ENCODE peak calls at places on chromosomes 7 and 10, in five cellular contexts. C is choroid plexus epithelial cell, K is cardiac muscle cell, V is PC-3, B is pancreas. L is an unnamed sample.

GRCh38 chr7:27200761-27201230 is 905 bp upstream of the HOXA13 start:
- DNase-seq in B (no peak), C (no peak), K (no peak), V (peak), L (no peak)

GRCh38 chr7:44633254-44634186 is 27.1 kb downstream of the OGDH start:
- DNase-seq in C (peak), V (peak), B (peak), K (no peak), L (peak)

GRCh38 chr7:55438085-55438764 is 73.1 kb downstream of the LANCL2 start:
- DNase-seq in K (no peak), B (no peak), V (no peak), C (no peak), L (no peak)

GRCh38 chr7:139647085-139647484 is 123.6 kb downstream of the CLEC2L start:
- DNase-seq in B (no peak), K (no peak), C (peak), V (no peak), L (no peak)

GRCh38 chr7:2864999-2865670 is 21.0 kb upstream of the GNA12 start:
- DNase-seq in B (no peak), K (peak), C (peak), V (peak), L (peak)

GRCh38 chr7:115662120-115662519 is 368.4 kb downstream of the TFEC start:
- DNase-seq in V (peak), K (no peak), B (no peak), C (peak), L (no peak)

GRCh38 chr7:97722386-97722785 is 9.5 kb upstream of the TAC1 start:
- DNase-seq in K (no peak), B (no peak), V (no peak), C (no peak), L (no peak)

GRCh38 chr7:2809903-2810628 is 34.0 kb downstream of the GNA12 start:
- DNase-seq in V (peak), K (no peak), C (peak), B (no peak), L (no peak)

GRCh38 chr10:97718659-97719142 is 5.2 kb downstream of the MARVELD1 start:
- DNase-seq in K (no peak), V (peak), B (no peak), C (no peak), L (peak)

GRCh38 chr10:91838199-91838598 is 40.0 kb downstream of the TNKS2 start:
- DNase-seq in V (no peak), B (no peak), K (no peak), C (no peak), L (no peak)

GRCh38 chr7:144768633-144769032 is 67.2 kb downstream of the TPK1 start:
- DNase-seq in C (no peak), V (no peak), B (no peak), K (no peak), L (no peak)

GRCh38 chr7:30968747-30969603 is 5.2 kb downstream of the GHRHR start:
- DNase-seq in K (no peak), B (no peak), C (no peak), V (no peak), L (no peak)

GRCh38 chr7:151383638-151384351 is 26.0 kb downstream of the WDR86 start:
- DNase-seq in K (no peak), V (no peak), C (no peak), B (no peak), L (no peak)

GRCh38 chr7:142188159-142188558 is 69.7 kb downstream of the PRSS58 start:
- DNase-seq in V (no peak), C (peak), K (no peak), B (no peak), L (no peak)

GRCh38 chr7:28217161-28217560 is 36.6 kb upstream of the JAZF1 start:
- DNase-seq in B (no peak), K (no peak), C (no peak), V (no peak), L (no peak)

GRCh38 chr7:8214162-8214897 is 47.6 kb downstream of the ICA1 start:
- DNase-seq in B (no peak), V (peak), K (peak), C (peak), L (no peak)

GRCh38 chr7:47473499-47474210 is 108.3 kb downstream of the TNS3 start:
- DNase-seq in B (no peak), K (no peak), V (no peak), C (no peak), L (peak)

GRCh38 chr7:53811555-53812079 is 730.6 kb upstream of the VSTM2A start:
- DNase-seq in K (no peak), C (peak), B (no peak), V (peak), L (no peak)

GRCh38 chr7:55030314-55030713 is 11.5 kb downstream of the EGFR start:
- DNase-seq in V (peak), B (no peak), K (no peak), C (peak), L (no peak)

GRCh38 chr10:124653811-124654651 is 90.1 kb downstream of the FAM53B start:
- DNase-seq in B (peak), V (no peak), C (no peak), K (no peak), L (no peak)

GRCh38 chr10:44925224-44925623 is 14.1 kb downstream of the TMEM72 start:
- DNase-seq in B (no peak), C (peak), K (peak), V (peak), L (peak)

GRCh38 chr7:36181668-36182067 is 28.6 kb downstream of the EEPD1 start:
- DNase-seq in V (no peak), B (no peak), C (no peak), K (no peak), L (no peak)

GRCh38 chr10:132409667-132410028 is 12.6 kb downstream of the PWWP2B start:
- DNase-seq in V (no peak), B (peak), C (no peak), K (no peak), L (peak)

GRCh38 chr7:135597926-135598305 is 40.2 kb downstream of the NUP205 start:
- DNase-seq in V (no peak), B (no peak), C (peak), K (no peak), L (no peak)

GRCh38 chr7:27923308-27923980 is 183.5 kb downstream of the TAX1BP1 start:
- DNase-seq in K (no peak), C (peak), V (no peak), B (no peak), L (no peak)

GRCh38 chr10:23897267-23897666 is 311.7 kb upstream of the KIAA1217 start:
- DNase-seq in K (no peak), B (no peak), V (no peak), C (no peak), L (no peak)

DNA sequence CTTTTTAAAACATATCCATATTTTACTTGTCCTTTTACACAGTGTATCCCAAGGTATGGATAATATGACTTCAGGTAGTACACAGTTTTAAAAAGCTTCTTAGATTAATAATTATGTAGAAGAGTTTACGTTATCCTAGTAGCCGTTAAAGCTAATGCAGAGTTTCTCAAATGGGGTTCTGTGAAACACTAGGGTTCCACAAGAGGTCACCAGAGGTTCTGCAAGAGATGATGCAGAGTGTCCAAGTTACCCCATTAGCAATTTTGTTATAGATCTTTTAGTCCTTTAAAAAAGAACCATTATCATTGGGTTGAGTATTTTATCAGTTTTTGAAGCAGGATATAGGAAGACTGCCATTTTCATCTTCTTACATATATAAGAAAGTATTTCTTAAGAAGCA is 298.9 kb upstream of the HPS1 start:
- DNase-seq in K (no peak), C (no peak), B (no peak), V (no peak), L (no peak)
- TF ChIP-seq CTCF in K (no peak), C (no peak), B (no peak), V (no peak), L (no peak)

DNA sequence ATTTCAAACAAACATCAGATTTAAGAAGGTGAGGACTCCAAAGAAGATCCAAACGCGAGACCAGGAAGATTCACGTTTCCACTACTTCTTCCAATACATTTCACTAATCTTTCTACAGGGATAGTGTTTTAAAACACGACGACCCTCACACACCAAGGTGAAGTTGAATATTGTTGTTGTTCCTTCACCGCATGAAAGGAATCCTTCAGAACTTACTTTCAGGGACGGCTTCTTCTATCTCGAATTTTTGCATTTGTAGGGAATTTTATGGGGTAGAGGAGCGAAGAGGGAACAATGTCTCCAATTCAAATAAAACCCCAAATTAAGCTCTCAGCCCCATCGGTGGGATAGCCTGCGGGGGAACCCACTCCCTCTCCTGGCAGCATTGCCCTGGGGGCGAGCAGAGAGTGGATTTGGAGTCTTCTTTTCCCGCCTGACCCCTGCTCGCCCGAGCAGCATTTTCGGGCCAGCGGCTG is 1.5 kb upstream of the GATA3 start:
- DNase-seq in K (no peak), V (no peak), B (no peak), C (no peak), L (no peak)
- TF ChIP-seq CTCF in K (no peak), V (peak), B (peak), C (no peak), L (no peak)

GRCh38 chr10:84201682-84202081 is 7.3 kb downstream of the CDHR1 start:
- DNase-seq in V (no peak), K (no peak), B (no peak), C (no peak), L (no peak)

GRCh38 chr10:84200537-84201243 is 6.4 kb downstream of the CDHR1 start:
- DNase-seq in K (no peak), V (no peak), C (no peak), B (no peak), L (no peak)

GRCh38 chr10:84201244-84201606 is 6.9 kb downstream of the CDHR1 start:
- DNase-seq in B (no peak), C (no peak), K (no peak), V (no peak), L (no peak)

GRCh38 chr10:84204122-84204521 is 9.8 kb downstream of the CDHR1 start:
- DNase-seq in C (peak), B (no peak), V (no peak), K (no peak), L (no peak)

GRCh38 chr10:84202349-84202748 is 8.0 kb downstream of the CDHR1 start:
- DNase-seq in V (no peak), K (no peak), C (no peak), B (no peak), L (no peak)
- TF ChIP-seq CTCF in V (no peak), K (no peak), C (no peak), B (no peak), L (no peak)

GRCh38 chr10:79068203-79068561 is 584 bp upstream of the ZMIZ1 start:
- DNase-seq in C (peak), K (no peak), B (peak), V (peak), L (no peak)
- TF ChIP-seq CTCF in C (no peak), K (no peak), B (no peak), V (peak), L (no peak)

DNA sequence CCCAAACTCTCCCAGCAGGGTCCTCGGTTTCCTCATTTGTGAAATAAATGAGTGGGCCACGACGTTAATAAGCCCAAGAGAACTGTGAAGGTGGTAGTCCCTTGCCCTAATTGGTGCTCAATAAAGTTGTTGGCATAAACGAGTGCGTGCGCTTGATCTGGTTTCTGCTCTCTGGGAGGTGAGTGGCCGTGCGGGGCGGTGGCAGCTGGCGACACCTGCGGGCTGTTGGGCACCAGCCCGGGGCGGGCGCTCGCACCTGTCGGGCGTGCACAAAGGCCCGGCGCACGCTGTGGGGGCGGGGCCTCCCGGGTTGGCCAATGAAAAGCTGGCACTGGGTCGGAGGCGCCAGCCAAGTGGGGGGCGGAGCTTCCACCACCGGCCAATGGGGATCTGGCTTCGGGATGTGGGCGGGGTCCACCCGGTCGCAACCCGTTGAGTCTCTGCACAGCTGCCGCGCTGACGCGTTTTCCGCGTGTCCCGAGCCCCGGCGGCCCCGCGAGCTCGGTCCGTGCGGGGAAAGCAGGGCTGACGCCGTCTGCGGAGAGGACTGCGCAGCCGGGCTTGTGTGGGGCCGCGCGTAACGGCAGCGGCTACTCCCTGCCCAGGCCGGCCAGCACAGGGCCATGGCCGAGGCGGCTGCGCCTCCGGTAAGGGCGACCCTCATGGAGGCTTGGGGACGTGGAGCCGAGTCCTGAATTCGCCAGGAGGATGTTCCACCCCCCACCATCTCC is 23.0 kb downstream of the ZNF783 start:
- DNase-seq in V (peak), K (peak), B (peak), C (peak), L (peak)
- TF ChIP-seq CTCF in V (no peak), K (no peak), B (no peak), C (no peak), L (no peak)

GRCh38 chr7:803243-803635 is 29.0 kb upstream of the SUN1 start:
- DNase-seq in C (no peak), B (no peak), K (no peak), V (no peak), L (no peak)

GRCh38 chr7:798921-799470 is 33.3 kb upstream of the SUN1 start:
- DNase-seq in K (no peak), C (no peak), V (no peak), B (peak), L (no peak)

GRCh38 chr7:805261-805660 is 27.0 kb upstream of the SUN1 start:
- DNase-seq in K (no peak), B (no peak), C (no peak), V (no peak), L (no peak)

GRCh38 chr7:801940-802364 is 30.3 kb upstream of the SUN1 start:
- DNase-seq in C (peak), B (peak), V (no peak), K (no peak), L (no peak)

DNA sequence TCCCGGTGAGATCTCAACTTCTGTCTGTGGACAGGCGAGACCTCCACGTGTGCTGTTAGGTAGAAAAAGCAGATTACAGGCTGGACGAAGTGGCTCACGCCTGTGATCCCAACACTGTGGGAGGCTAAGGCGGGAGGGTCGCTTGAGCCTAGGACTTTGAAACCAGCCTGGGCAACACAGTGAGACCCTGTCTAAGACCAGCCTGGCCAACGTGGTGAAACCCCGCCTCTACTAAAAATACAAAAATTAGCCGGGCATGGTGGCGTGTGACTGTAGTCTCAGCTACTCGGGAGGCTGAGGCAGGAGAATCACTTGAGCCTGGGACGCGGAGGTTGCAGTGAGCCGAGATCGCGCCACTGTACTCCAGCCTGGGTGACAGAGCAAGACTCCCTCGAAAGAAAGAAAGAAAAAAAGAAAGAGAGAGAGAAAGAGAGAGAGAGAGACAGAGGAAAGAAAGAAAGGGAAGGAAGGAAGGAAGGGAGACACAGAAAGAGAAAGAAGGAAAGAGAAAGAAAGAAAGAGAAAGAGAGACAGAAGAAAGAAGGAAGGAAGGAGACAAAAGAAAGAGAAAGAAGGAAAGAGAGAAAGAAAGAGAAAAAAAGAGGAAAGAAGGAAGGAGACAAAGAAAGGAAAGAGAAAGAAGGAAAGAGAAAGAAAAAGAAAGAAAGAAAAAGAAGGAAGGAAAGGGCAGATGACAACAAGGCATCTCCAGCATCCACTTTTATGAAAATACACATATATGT is 29.6 kb upstream of the SUN1 start:
- DNase-seq in C (no peak), K (no peak), V (no peak), B (no peak), L (no peak)
- TF ChIP-seq CTCF in C (no peak), K (no peak), V (no peak), B (no peak), L (no peak)

L was measured in left lung.